ENCODE peak calls at places on chromosomes 12 and 14, in five cellular contexts. J is GM10248, G is stromal cell of bone marrow, V is adrenal gland, Q is cardiac fibroblast. T is an unnamed sample.

GRCh38 chr14:99554757-99555531 is 49.1 kb downstream of the CCDC85C start:
- DNase-seq in J (no peak), G (no peak), V (peak), Q (no peak), T (no peak)

GRCh38 chr12:12527820-12528296 is 34.8 kb downstream of the DUSP16 start:
- DNase-seq in J (no peak), G (no peak), V (no peak), Q (no peak), T (no peak)

GRCh38 chr12:52337054-52337453 is 15.9 kb upstream of the KRT83 start:
- DNase-seq in J (no peak), G (no peak), V (no peak), Q (peak), T (no peak)

GRCh38 chr14:101780887-101781239 is 19.4 kb downstream of the PPP2R5C start:
- DNase-seq in J (no peak), G (no peak), V (no peak), Q (no peak), T (no peak)

GRCh38 chr12:93205361-93205760 is 172.4 kb upstream of the NUDT4 start:
- DNase-seq in J (no peak), G (no peak), V (no peak), Q (no peak), T (no peak)

GRCh38 chr12:119940881-119941280 is 48.2 kb upstream of the BICDL1 start:
- DNase-seq in J (no peak), G (peak), V (no peak), Q (peak), T (no peak)

GRCh38 chr14:56803816-56804535 is 6.3 kb downstream of the OTX2 start:
- DNase-seq in J (no peak), G (no peak), V (no peak), Q (no peak), T (no peak)

GRCh38 chr14:68916358-68916757 is 62.7 kb downstream of the ACTN1 start:
- DNase-seq in J (no peak), G (no peak), V (peak), Q (no peak), T (no peak)

GRCh38 chr12:62840311-62840710 is 94.6 kb downstream of the PPM1H start:
- DNase-seq in J (no peak), G (no peak), V (no peak), Q (peak), T (no peak)

GRCh38 chr14:74610866-74611671 is 968 bp downstream of the LTBP2 start:
- DNase-seq in J (no peak), G (no peak), V (no peak), Q (peak), T (no peak)

GRCh38 chr12:95621725-95622124 is 70.4 kb upstream of the USP44 start:
- DNase-seq in J (no peak), G (no peak), V (no peak), Q (no peak), T (no peak)

GRCh38 chr14:97408937-97409860 is 612.0 kb downstream of the VRK1 start:
- DNase-seq in J (no peak), G (no peak), V (no peak), Q (no peak), T (no peak)

GRCh38 chr12:6226002-6226700 is 26.0 kb downstream of the CD9 start:
- DNase-seq in J (no peak), G (peak), V (peak), Q (peak), T (no peak)

GRCh38 chr12:22684124-22684523 is 59.2 kb downstream of the ETNK1 start:
- DNase-seq in J (no peak), G (no peak), V (no peak), Q (no peak), T (no peak)

GRCh38 chr12:13039557-13039956 is 4.6 kb upstream of the FAM234B start:
- DNase-seq in J (no peak), G (no peak), V (no peak), Q (no peak), T (no peak)